ENCODE peak calls at places on chromosomes 1 and 21, in six cellular contexts. G is GM23338, D is GM12878, E is HCT116, O is H1, M is K562. S is an unnamed sample.
A peak's percentile ranks its signal among the peaks of the same experiment; 100 is the strongest.

GRCh38 chr1:94019327-94019726 is 101.6 kb downstream of the ABCA4 start:
- DNase-seq in G (peak; percentile 21), D (no peak), E (no peak), O (no peak), M (no peak), S (no peak)

GRCh38 chr1:212794561-212795014 is 2.9 kb downstream of the TATDN3 start:
- DNase-seq in G (no peak), D (peak; percentile 90), E (no peak), O (no peak), M (no peak), S (peak; percentile 28)

GRCh38 chr1:223515915-223516314 is 122.7 kb downstream of the CCDC185 start:
- DNase-seq in G (no peak), D (no peak), E (no peak), O (no peak), M (no peak), S (no peak)

GRCh38 chr21:37538971-37539590 is 172.5 kb downstream of the DYRK1A start:
- DNase-seq in G (no peak), D (no peak), E (no peak), O (no peak), M (no peak), S (no peak)

GRCh38 chr1:89941110-89941770 is 53.7 kb upstream of the ZNF326 start:
- DNase-seq in G (no peak), D (peak; percentile 24), E (no peak), O (peak; percentile 46), M (peak; percentile 30), S (no peak)

GRCh38 chr1:202649553-202650392 is 60.5 kb downstream of the SYT2 start:
- DNase-seq in G (peak; percentile 69), D (no peak), E (no peak), O (no peak), M (no peak), S (no peak)

GRCh38 chr1:14603641-14604040 is 5.2 kb downstream of the KAZN start:
- DNase-seq in G (no peak), D (no peak), E (no peak), O (no peak), M (no peak), S (no peak)

GRCh38 chr1:76433528-76433927 is 359.0 kb downstream of the ST6GALNAC3 start:
- DNase-seq in G (no peak), D (no peak), E (no peak), O (no peak), M (no peak), S (no peak)

GRCh38 chr1:58345215-58346075 is 201.1 kb downstream of the OMA1 start:
- DNase-seq in G (peak; percentile 30), D (no peak), E (no peak), O (no peak), M (no peak), S (no peak)

GRCh38 chr1:228226956-228227791 is 19.3 kb downstream of the OBSCN start:
- DNase-seq in G (no peak), D (no peak), E (no peak), O (peak; percentile 32), M (no peak), S (peak; percentile 15)

DNA sequence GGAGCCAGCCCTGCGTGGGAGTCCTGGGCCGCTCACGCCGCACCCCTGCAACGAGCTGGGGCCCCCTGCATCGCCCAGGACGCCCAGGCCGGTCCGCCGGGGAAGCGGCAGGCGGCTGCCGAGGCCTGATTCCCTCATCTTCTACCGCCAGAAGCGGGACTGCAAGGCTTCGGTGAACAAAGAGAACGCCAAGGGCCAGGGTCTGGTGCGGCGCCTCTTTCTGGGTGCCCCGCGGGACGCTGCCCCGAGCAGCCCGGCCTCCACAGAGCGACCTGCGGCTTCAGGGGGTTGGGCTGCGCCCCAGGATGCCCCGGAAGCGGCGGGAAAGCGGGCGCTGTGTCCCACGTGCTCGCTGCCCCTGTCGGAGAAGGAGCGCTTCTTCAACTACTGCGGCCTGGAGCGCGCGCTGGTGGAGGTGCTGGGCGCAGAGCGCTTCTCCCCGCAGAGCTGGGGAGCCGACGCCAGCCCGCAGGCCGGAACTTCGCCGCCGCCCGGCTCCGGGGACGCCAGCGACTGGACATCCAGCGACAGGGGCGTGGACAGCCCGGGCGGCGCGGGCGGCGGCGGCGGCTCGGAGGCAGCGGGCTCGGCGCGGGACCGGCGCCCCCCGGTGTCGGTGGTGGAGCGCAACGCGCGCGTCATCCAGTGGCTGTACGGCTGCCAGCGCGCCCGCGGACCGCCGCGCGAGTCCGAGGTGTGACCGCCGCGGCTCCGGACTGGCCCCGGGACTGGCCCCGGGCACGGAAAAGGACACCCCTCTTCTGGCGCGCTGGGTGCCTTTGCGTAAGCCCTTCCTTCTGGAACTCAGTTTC is 2.7 kb downstream of the FAM110D start:
- DNase-seq in G (peak; percentile 76), D (no peak), E (no peak), O (peak; percentile 84), M (peak; percentile 95), S (peak; percentile 46)
- TF ChIP-seq EZH2 in G (peak; percentile 46), D (no peak), E (no peak), O (peak; percentile 70), M (no peak), S (no peak)

DNA sequence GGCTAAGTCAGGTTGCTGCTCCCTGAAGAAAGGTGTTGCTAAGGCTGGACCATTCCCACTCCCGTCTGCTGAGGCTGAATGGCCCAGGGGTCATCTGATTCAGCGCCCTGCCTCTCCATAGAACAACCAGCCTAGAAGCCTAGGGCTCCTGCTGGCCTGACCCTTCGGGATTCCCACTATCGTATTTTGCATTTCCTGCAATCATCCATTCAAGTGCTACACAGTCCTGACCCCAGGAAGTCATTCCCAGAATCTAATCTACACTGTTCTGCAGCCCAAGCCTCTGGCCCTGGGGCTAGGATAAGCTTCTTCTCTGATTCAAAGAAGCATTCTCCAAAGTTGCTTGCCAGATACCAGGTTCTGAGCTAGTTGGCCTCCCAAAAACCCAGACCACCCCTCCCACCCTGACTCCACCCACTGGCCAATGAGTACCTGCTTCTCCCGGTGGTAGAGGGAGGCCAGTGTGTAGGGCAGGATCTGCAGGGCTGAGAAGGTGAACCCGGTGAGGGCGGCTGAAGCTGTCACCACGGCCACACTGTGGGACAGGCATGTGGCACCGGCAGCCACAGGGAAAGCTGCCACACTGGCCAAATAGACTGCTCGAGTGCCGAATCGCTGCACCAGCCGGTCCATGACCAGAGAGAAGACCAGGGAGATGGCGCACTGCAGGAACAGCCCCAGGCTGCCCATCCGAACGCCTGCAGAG is 18.7 kb downstream of the SLC45A3 start:
- DNase-seq in G (no peak), D (no peak), E (no peak), O (peak; percentile 51), M (no peak), S (no peak)
- TF ChIP-seq POLR2AphosphoS5 in G (no peak), D (no peak), E (no peak), O (no peak), M (no peak), S (no peak)

GRCh38 chr21:41766883-41767605 is at the start of gene RIPK4:
- DNase-seq in G (peak; percentile 91), D (peak; percentile 19), E (peak; percentile 73), O (peak; percentile 88), M (no peak), S (no peak)
- TF ChIP-seq EZH2 in G (no peak), D (no peak), E (no peak), O (no peak), M (no peak), S (peak; percentile 11)

GRCh38 chr1:11400567-11400966 is 78.4 kb upstream of the DISP3 start:
- DNase-seq in G (no peak), D (no peak), E (no peak), O (no peak), M (no peak), S (no peak)
- TF ChIP-seq POLR2AphosphoS5 in G (no peak), D (no peak), E (no peak), O (no peak), M (no peak), S (no peak)

GRCh38 chr1:63321061-63321787 is 1.1 kb upstream of the FOXD3 start:
- DNase-seq in G (peak; percentile 69), D (no peak), E (no peak), O (peak; percentile 64), M (no peak), S (no peak)
- TF ChIP-seq EZH2 in G (no peak), D (no peak), E (no peak), O (no peak), M (no peak), S (peak; percentile 38)

S was measured in endothelial cell of umbilical vein.